ENCODE peak calls at places on chromosomes 4 and X, in six cellular contexts. M is HS-5; P is NAMALWA; C is activated B cell treated with CpG ODN at 0.5 μM for 24 hours; L is activated T-helper 1 cell treated with anti-CD3 and anti-CD28 coated beads, Interleukin-12 subunit alpha, Interleukin-12 subunit beta, Interleukin-2, Interleukin-4 antibody, amounts not matched to agents 30 ng/mL and 10 ng/mL and 1 ng/mL, durations not matched to agents 14 hours and 24 hours and 36 hours; J is cerebellar cortex. O is an unnamed sample.
A peak's percentile ranks its signal among the peaks of the same experiment; 100 is the strongest.

GRCh38 chrX:138886769-138887168 is 175.3 kb upstream of the FGF13 start:
- DNase-seq in L (no peak), P (no peak), C (no peak), M (no peak), J (peak; percentile 1), O (no peak)

GRCh38 chrX:132958086-132958703 is at the start of gene HS6ST2:
- DNase-seq in M (no peak), J (no peak), P (no peak), L (no peak), C (no peak), O (no peak)

GRCh38 chr4:4869731-4870483 is 10.4 kb downstream of the MSX1 start:
- DNase-seq in C (no peak), J (no peak), M (no peak), L (no peak), P (no peak), O (no peak)

GRCh38 chr4:159296061-159296460 is 193.2 kb downstream of the RAPGEF2 start:
- DNase-seq in M (peak; percentile 30), J (no peak), L (no peak), C (no peak), P (no peak), O (no peak)

GRCh38 chrX:27598312-27598711 is 8.2 kb downstream of the DCAF8L2 start:
- DNase-seq in M (no peak), L (no peak), C (no peak), P (no peak), J (no peak), O (no peak)

GRCh38 chr4:186676531-186677158 is 47.0 kb downstream of the FAT1 start:
- DNase-seq in J (no peak), P (no peak), M (peak; percentile 34), C (no peak), L (no peak), O (peak; percentile 48)

GRCh38 chr4:35228318-35228717 is 1016.0 kb downstream of the ARAP2 start:
- DNase-seq in L (no peak), P (no peak), C (no peak), J (no peak), M (no peak), O (no peak)

GRCh38 chrX:72125331-72126047 is 6.2 kb downstream of the RTL5 start:
- DNase-seq in L (no peak), P (no peak), J (no peak), C (no peak), M (no peak), O (no peak)

GRCh38 chr4:186936496-186937375 is 213.1 kb upstream of the FAT1 start:
- DNase-seq in C (no peak), P (no peak), J (no peak), M (no peak), L (no peak), O (peak; percentile 13)

GRCh38 chr4:124610214-124610613 is 102.3 kb downstream of the ANKRD50 start:
- DNase-seq in P (no peak), M (no peak), J (no peak), C (no peak), L (no peak), O (no peak)

GRCh38 chr4:81724925-81725329 is 253.2 kb upstream of the RASGEF1B start:
- DNase-seq in P (peak; percentile 57), M (no peak), C (peak; percentile 18), J (no peak), L (peak; percentile 37), O (no peak)

GRCh38 chr4:155079866-155080265 is 128.6 kb upstream of the NPY2R start:
- DNase-seq in P (no peak), C (no peak), L (no peak), J (no peak), M (peak; percentile 37), O (no peak)

GRCh38 chr4:37442062-37442323 is 197.4 kb downstream of the NWD2 start:
- DNase-seq in P (no peak), C (no peak), M (no peak), L (no peak), J (no peak), O (no peak)

GRCh38 chr4:67549123-67549522 is 3.8 kb upstream of the CENPC start:
- DNase-seq in J (peak; percentile 16), L (no peak), C (no peak), P (peak; percentile 77), M (no peak), O (peak; percentile 20)

GRCh38 chr4:159446266-159446976 is 343.5 kb downstream of the RAPGEF2 start:
- DNase-seq in L (peak; percentile 10), P (peak; percentile 83), C (no peak), J (peak; percentile 75), M (peak; percentile 33), O (peak; percentile 61)

GRCh38 chr4:173328236-173328901 is 5.8 kb downstream of the HMGB2 start:
- DNase-seq in M (no peak), C (no peak), J (no peak), P (no peak), L (no peak), O (no peak)

GRCh38 chr4:94714360-94714759 is 43.4 kb upstream of the BMPR1B start:
- DNase-seq in M (no peak), C (no peak), P (no peak), L (no peak), J (no peak), O (no peak)

GRCh38 chr4:184688447-184688846 is 38.9 kb downstream of the PRIMPOL start:
- DNase-seq in L (no peak), M (peak; percentile 89), P (no peak), C (no peak), J (no peak), O (peak; percentile 80)

GRCh38 chr4:2798399-2799301 is 5.8 kb downstream of the SH3BP2 start:
- DNase-seq in M (no peak), C (peak; percentile 37), J (no peak), P (no peak), L (peak; percentile 45), O (no peak)

GRCh38 chr4:84852081-84852480 is 114.4 kb downstream of the WDFY3 start:
- DNase-seq in J (peak; percentile 19), M (no peak), C (no peak), L (no peak), P (no peak), O (no peak)